ENCODE peak calls at places on chromosomes 6 and 20, in nine cellular contexts. One of them, this sample, is unnamed.

GRCh38 chr6:115882771-115883170 is 177.9 kb downstream of the FRK start:
- DNase-seq in type B pancreatic cell: no peak
- DNase-seq in SW480: no peak
- DNase-seq in activated CD4-positive, alpha-beta T cell treated with anti-CD3 and anti-CD28 coated beads for 36 hours: no peak
- DNase-seq in NCI-H1417: no peak
- DNase-seq in ascending aorta: no peak
- DNase-seq in neural crest cell: no peak
- DNase-seq in skeletal muscle cell: no peak
- DNase-seq in C1 segment of cervical spinal cord: no peak
- DNase-seq in this sample: no peak

GRCh38 chr6:25485820-25486559 is 166.0 kb upstream of the SCGN start:
- DNase-seq in type B pancreatic cell: no peak
- DNase-seq in SW480: no peak
- DNase-seq in activated CD4-positive, alpha-beta T cell treated with anti-CD3 and anti-CD28 coated beads for 36 hours: no peak
- DNase-seq in NCI-H1417: peak; percentile 92
- DNase-seq in ascending aorta: no peak
- DNase-seq in neural crest cell: no peak
- DNase-seq in skeletal muscle cell: no peak
- DNase-seq in C1 segment of cervical spinal cord: no peak
- DNase-seq in this sample: no peak

GRCh38 chr6:82275686-82276085 is 28.1 kb upstream of the IBTK start:
- DNase-seq in type B pancreatic cell: no peak
- DNase-seq in SW480: no peak
- DNase-seq in activated CD4-positive, alpha-beta T cell treated with anti-CD3 and anti-CD28 coated beads for 36 hours: no peak
- DNase-seq in NCI-H1417: no peak
- DNase-seq in ascending aorta: no peak
- DNase-seq in neural crest cell: no peak
- DNase-seq in skeletal muscle cell: no peak
- DNase-seq in C1 segment of cervical spinal cord: no peak
- DNase-seq in this sample: no peak

GRCh38 chr6:56955171-56956155 is 556 bp downstream of the BEND6 start:
- DNase-seq in type B pancreatic cell: peak; percentile 89
- DNase-seq in SW480: peak; percentile 82
- DNase-seq in activated CD4-positive, alpha-beta T cell treated with anti-CD3 and anti-CD28 coated beads for 36 hours: peak; percentile 84
- DNase-seq in NCI-H1417: peak; percentile 86
- DNase-seq in ascending aorta: peak; percentile 36
- DNase-seq in neural crest cell: peak; percentile 76
- DNase-seq in skeletal muscle cell: peak; percentile 73
- DNase-seq in C1 segment of cervical spinal cord: peak; percentile 82
- DNase-seq in this sample: no peak

GRCh38 chr6:53679446-53679933 is 13.9 kb upstream of the KLHL31 start:
- DNase-seq in type B pancreatic cell: no peak
- DNase-seq in SW480: peak; percentile 45
- DNase-seq in activated CD4-positive, alpha-beta T cell treated with anti-CD3 and anti-CD28 coated beads for 36 hours: no peak
- DNase-seq in NCI-H1417: peak; percentile 32
- DNase-seq in ascending aorta: no peak
- DNase-seq in neural crest cell: no peak
- DNase-seq in skeletal muscle cell: no peak
- DNase-seq in C1 segment of cervical spinal cord: no peak
- DNase-seq in this sample: no peak

GRCh38 chr20:49575551-49576060 is 7.7 kb upstream of the PTGIS start:
- DNase-seq in type B pancreatic cell: no peak
- DNase-seq in SW480: no peak
- DNase-seq in activated CD4-positive, alpha-beta T cell treated with anti-CD3 and anti-CD28 coated beads for 36 hours: no peak
- DNase-seq in NCI-H1417: no peak
- DNase-seq in ascending aorta: no peak
- DNase-seq in neural crest cell: no peak
- DNase-seq in skeletal muscle cell: no peak
- DNase-seq in C1 segment of cervical spinal cord: no peak
- DNase-seq in this sample: no peak

GRCh38 chr20:17635846-17636245 is 46.2 kb downstream of the RRBP1 start:
- DNase-seq in type B pancreatic cell: no peak
- DNase-seq in SW480: no peak
- DNase-seq in activated CD4-positive, alpha-beta T cell treated with anti-CD3 and anti-CD28 coated beads for 36 hours: no peak
- DNase-seq in NCI-H1417: no peak
- DNase-seq in ascending aorta: no peak
- DNase-seq in neural crest cell: peak; percentile 30
- DNase-seq in skeletal muscle cell: no peak
- DNase-seq in C1 segment of cervical spinal cord: no peak
- DNase-seq in this sample: no peak

GRCh38 chr6:70073637-70074036 is 207.3 kb downstream of the COL19A1 start:
- DNase-seq in type B pancreatic cell: no peak
- DNase-seq in SW480: no peak
- DNase-seq in activated CD4-positive, alpha-beta T cell treated with anti-CD3 and anti-CD28 coated beads for 36 hours: no peak
- DNase-seq in NCI-H1417: no peak
- DNase-seq in ascending aorta: no peak
- DNase-seq in neural crest cell: no peak
- DNase-seq in skeletal muscle cell: no peak
- DNase-seq in C1 segment of cervical spinal cord: no peak
- DNase-seq in this sample: no peak

GRCh38 chr20:18279231-18279630 is 9.1 kb upstream of the ZNF133 start:
- DNase-seq in type B pancreatic cell: no peak
- DNase-seq in SW480: no peak
- DNase-seq in activated CD4-positive, alpha-beta T cell treated with anti-CD3 and anti-CD28 coated beads for 36 hours: peak; percentile 11
- DNase-seq in NCI-H1417: no peak
- DNase-seq in ascending aorta: no peak
- DNase-seq in neural crest cell: no peak
- DNase-seq in skeletal muscle cell: no peak
- DNase-seq in C1 segment of cervical spinal cord: no peak
- DNase-seq in this sample: no peak

GRCh38 chr6:111211411-111212030 is 124.2 kb downstream of the SLC16A10 start:
- DNase-seq in type B pancreatic cell: no peak
- DNase-seq in SW480: no peak
- DNase-seq in activated CD4-positive, alpha-beta T cell treated with anti-CD3 and anti-CD28 coated beads for 36 hours: no peak
- DNase-seq in NCI-H1417: no peak
- DNase-seq in ascending aorta: no peak
- DNase-seq in neural crest cell: no peak
- DNase-seq in skeletal muscle cell: no peak
- DNase-seq in C1 segment of cervical spinal cord: no peak
- DNase-seq in this sample: no peak

GRCh38 chr6:41685641-41686380 is 47.5 kb downstream of the MDFI start:
- DNase-seq in type B pancreatic cell: no peak
- DNase-seq in SW480: no peak
- DNase-seq in activated CD4-positive, alpha-beta T cell treated with anti-CD3 and anti-CD28 coated beads for 36 hours: no peak
- DNase-seq in NCI-H1417: no peak
- DNase-seq in ascending aorta: no peak
- DNase-seq in neural crest cell: no peak
- DNase-seq in skeletal muscle cell: no peak
- DNase-seq in C1 segment of cervical spinal cord: no peak
- DNase-seq in this sample: no peak

GRCh38 chr20:2709205-2709981 is 16.8 kb downstream of the EBF4 start:
- DNase-seq in type B pancreatic cell: peak; percentile 60
- DNase-seq in SW480: no peak
- DNase-seq in activated CD4-positive, alpha-beta T cell treated with anti-CD3 and anti-CD28 coated beads for 36 hours: no peak
- DNase-seq in NCI-H1417: peak; percentile 25
- DNase-seq in ascending aorta: no peak
- DNase-seq in neural crest cell: no peak
- DNase-seq in skeletal muscle cell: no peak
- DNase-seq in C1 segment of cervical spinal cord: no peak
- DNase-seq in this sample: no peak

GRCh38 chr6:142378138-142378875 is 76.5 kb downstream of the ADGRG6 start:
- DNase-seq in type B pancreatic cell: no peak
- DNase-seq in SW480: no peak
- DNase-seq in activated CD4-positive, alpha-beta T cell treated with anti-CD3 and anti-CD28 coated beads for 36 hours: no peak
- DNase-seq in NCI-H1417: peak; percentile 78
- DNase-seq in ascending aorta: no peak
- DNase-seq in neural crest cell: no peak
- DNase-seq in skeletal muscle cell: peak; percentile 64
- DNase-seq in C1 segment of cervical spinal cord: no peak
- DNase-seq in this sample: no peak

GRCh38 chr6:11069760-11070159 is 23.9 kb upstream of the SMIM13 start:
- DNase-seq in type B pancreatic cell: no peak
- DNase-seq in SW480: no peak
- DNase-seq in activated CD4-positive, alpha-beta T cell treated with anti-CD3 and anti-CD28 coated beads for 36 hours: no peak
- DNase-seq in NCI-H1417: no peak
- DNase-seq in ascending aorta: no peak
- DNase-seq in neural crest cell: no peak
- DNase-seq in skeletal muscle cell: no peak
- DNase-seq in C1 segment of cervical spinal cord: no peak
- DNase-seq in this sample: no peak

GRCh38 chr20:13302647-13303425 is 81.8 kb downstream of the ISM1 start:
- DNase-seq in type B pancreatic cell: no peak
- DNase-seq in SW480: peak; percentile 47
- DNase-seq in activated CD4-positive, alpha-beta T cell treated with anti-CD3 and anti-CD28 coated beads for 36 hours: peak; percentile 73
- DNase-seq in NCI-H1417: peak; percentile 75
- DNase-seq in ascending aorta: no peak
- DNase-seq in neural crest cell: peak; percentile 30
- DNase-seq in skeletal muscle cell: no peak
- DNase-seq in C1 segment of cervical spinal cord: no peak
- DNase-seq in this sample: no peak